ENCODE peak calls at places on chromosomes 3 and 15, in seven cellular contexts. Z is stimulated activated CD8-positive, alpha-beta memory T cell treated with anti-CD3 and anti-CD28 coated beads, Interleukin-15, amount 100 ng/mL, for 4 hours; W is stimulated activated naive CD8-positive, alpha-beta T cell treated with anti-CD3 and anti-CD28 coated beads, Interleukin-15, Interleukin-2, amounts not matched to agents 100 U/mL and 50 U/mL, for 24 hours; V is Caki2; H is T-helper 9 cell; O is effector memory CD8-positive, alpha-beta T cell; M is ovary. X is an unnamed sample.

GRCh38 chr15:40928975-40929729 is at the start of gene DLL4:
- DNase-seq in Z (no peak), W (peak), V (peak), H (no peak), O (no peak), M (no peak), X (peak)

GRCh38 chr15:76312540-76313174 is 1.4 kb upstream of the ETFA start:
- DNase-seq in Z (no peak), W (no peak), V (peak), H (no peak), O (no peak), M (no peak), X (no peak)

GRCh38 chr15:34795267-34796081 is at the start of gene ACTC1:
- DNase-seq in Z (no peak), W (peak), V (peak), H (no peak), O (no peak), M (peak), X (no peak)

GRCh38 chr3:138943724-138944131 is 3.2 kb downstream of the FOXL2 start:
- DNase-seq in Z (no peak), W (no peak), V (no peak), H (no peak), O (no peak), M (no peak), X (no peak)

GRCh38 chr15:49737138-49737537 is 116.3 kb downstream of the DTWD1 start:
- DNase-seq in Z (no peak), W (no peak), V (no peak), H (no peak), O (no peak), M (no peak), X (no peak)

GRCh38 chr15:86608461-86608860 is 528.8 kb downstream of the AGBL1 start:
- DNase-seq in Z (no peak), W (no peak), V (no peak), H (no peak), O (no peak), M (no peak), X (no peak)

GRCh38 chr3:171445805-171446204 is 14.4 kb downstream of the TNIK start:
- DNase-seq in Z (no peak), W (no peak), V (no peak), H (no peak), O (no peak), M (no peak), X (no peak)

GRCh38 chr15:89803941-89804800 is 10.5 kb downstream of the ANPEP start:
- DNase-seq in Z (no peak), W (no peak), V (no peak), H (no peak), O (no peak), M (no peak), X (no peak)

GRCh38 chr3:129001817-129002572 is 891 bp downstream of the EFCC1 start:
- DNase-seq in Z (no peak), W (peak), V (no peak), H (no peak), O (no peak), M (no peak), X (peak)

GRCh38 chr15:88657326-88658069 is 18.7 kb downstream of the ISG20 start:
- DNase-seq in Z (no peak), W (no peak), V (peak), H (no peak), O (no peak), M (peak), X (no peak)

GRCh38 chr3:124601189-124601588 is 129.1 kb upstream of the UMPS start:
- DNase-seq in Z (no peak), W (no peak), V (peak), H (no peak), O (no peak), M (no peak), X (no peak)

GRCh38 chr15:60006203-60006782 is 2.2 kb downstream of the FOXB1 start:
- DNase-seq in Z (no peak), W (peak), V (peak), H (peak), O (no peak), M (peak), X (peak)

GRCh38 chr15:52102468-52102867 is 10.1 kb downstream of the BCL2L10 start:
- DNase-seq in Z (no peak), W (no peak), V (peak), H (no peak), O (no peak), M (no peak), X (no peak)

GRCh38 chr3:46461971-46462910 is 2.5 kb downstream of the LTF start:
- DNase-seq in Z (no peak), W (no peak), V (no peak), H (no peak), O (no peak), M (no peak), X (no peak)

GRCh38 chr15:30929064-30929669 is 25.5 kb downstream of the FAN1 start:
- DNase-seq in Z (no peak), W (no peak), V (no peak), H (no peak), O (no peak), M (no peak), X (no peak)

GRCh38 chr3:12810013-12810780 is 13.7 kb downstream of the CAND2 start:
- DNase-seq in Z (peak), W (peak), V (peak), H (peak), O (peak), M (peak), X (peak)

GRCh38 chr3:151909720-151910405 is 36.4 kb downstream of the SUCNR1 start:
- DNase-seq in Z (no peak), W (no peak), V (no peak), H (no peak), O (no peak), M (no peak), X (no peak)

GRCh38 chr3:46479696-46480095 is 15.0 kb upstream of the LTF start:
- DNase-seq in Z (no peak), W (no peak), V (no peak), H (no peak), O (no peak), M (no peak), X (no peak)

GRCh38 chr3:16548721-16549120 is 35.2 kb upstream of the RFTN1 start:
- DNase-seq in Z (no peak), W (no peak), V (no peak), H (no peak), O (no peak), M (no peak), X (no peak)

GRCh38 chr3:77562089-77562488 is 522.2 kb downstream of the ROBO2 start:
- DNase-seq in Z (no peak), W (no peak), V (peak), H (no peak), O (no peak), M (no peak), X (no peak)

GRCh38 chr3:125219261-125219701 is 6.7 kb upstream of the SLC12A8 start:
- DNase-seq in Z (no peak), W (no peak), V (no peak), H (no peak), O (no peak), M (no peak), X (no peak)

GRCh38 chr3:37862219-37862711 is 585 bp downstream of the CTDSPL start:
- DNase-seq in Z (no peak), W (peak), V (peak), H (no peak), O (no peak), M (peak), X (no peak)

GRCh38 chr3:52521881-52522650 is 11.6 kb downstream of the NT5DC2 start:
- DNase-seq in Z (no peak), W (no peak), V (no peak), H (no peak), O (no peak), M (no peak), X (no peak)

GRCh38 chr3:55651011-55651410 is 163.9 kb upstream of the WNT5A start:
- DNase-seq in Z (no peak), W (no peak), V (no peak), H (no peak), O (no peak), M (no peak), X (no peak)

GRCh38 chr15:66765478-66766281 is 63.6 kb downstream of the SMAD6 start:
- DNase-seq in Z (no peak), W (no peak), V (peak), H (no peak), O (no peak), M (peak), X (no peak)

GRCh38 chr3:38650248-38650940 is 907 bp upstream of the SCN5A start:
- DNase-seq in Z (no peak), W (no peak), V (no peak), H (no peak), O (no peak), M (no peak), X (peak)

GRCh38 chr15:51126842-51127241 is 32.1 kb upstream of the TNFAIP8L3 start:
- DNase-seq in Z (no peak), W (no peak), V (no peak), H (no peak), O (no peak), M (no peak), X (no peak)

GRCh38 chr3:120554727-120555660 is 41.1 kb upstream of the NDUFB4 start:
- DNase-seq in Z (no peak), W (no peak), V (no peak), H (no peak), O (no peak), M (no peak), X (no peak)

GRCh38 chr3:161409858-161410257 is 38.5 kb upstream of the SPTSSB start:
- DNase-seq in Z (no peak), W (no peak), V (no peak), H (no peak), O (no peak), M (no peak), X (no peak)

GRCh38 chr3:99934984-99935797 is 117.5 kb downstream of the CMSS1 start:
- DNase-seq in Z (no peak), W (no peak), V (no peak), H (no peak), O (no peak), M (no peak), X (no peak)

GRCh38 chr3:30437172-30437571 is 169.2 kb upstream of the TGFBR2 start:
- DNase-seq in Z (no peak), W (no peak), V (no peak), H (no peak), O (no peak), M (no peak), X (no peak)

GRCh38 chr15:96125681-96126080 is 204.8 kb upstream of the NR2F2 start:
- DNase-seq in Z (no peak), W (no peak), V (peak), H (no peak), O (no peak), M (no peak), X (no peak)

GRCh38 chr3:101611023-101611422 is 37.0 kb downstream of the PCNP start:
- DNase-seq in Z (no peak), W (no peak), V (no peak), H (no peak), O (no peak), M (no peak), X (no peak)

GRCh38 chr3:17686613-17687012 is 55.8 kb downstream of the TBC1D5 start:
- DNase-seq in Z (no peak), W (no peak), V (no peak), H (no peak), O (no peak), M (no peak), X (no peak)